ENCODE peak calls at places on chromosome 15, in ten cellular contexts. L, W, F, A, P, Q, N, D, U and M are unnamed samples.

GRCh38 chr15:95699578-95699977 is 630.9 kb upstream of the NR2F2 start:
- DNase-seq in L (no peak), W (no peak), F (no peak), A (no peak), P (no peak), Q (no peak), N (no peak), D (no peak), U (no peak), M (no peak)

GRCh38 chr15:87981969-87982368 is 274.6 kb downstream of the NTRK3 start:
- DNase-seq in L (no peak), W (no peak), F (no peak), A (no peak), P (no peak), Q (no peak), N (no peak), D (no peak), U (no peak), M (no peak)

GRCh38 chr15:98906712-98907083 is 100.9 kb downstream of the PGPEP1L start:
- DNase-seq in L (peak), W (no peak), F (no peak), A (no peak), P (no peak), Q (no peak), N (no peak), D (no peak), U (no peak), M (no peak)

GRCh38 chr15:25931846-25932245 is 68.7 kb upstream of the ATP10A start:
- DNase-seq in L (no peak), W (no peak), F (no peak), A (no peak), P (no peak), Q (no peak), N (no peak), D (no peak), U (no peak), M (no peak)

GRCh38 chr15:75577401-75578205 is 1.5 kb downstream of the PTPN9 start:
- DNase-seq in L (no peak), W (peak), F (no peak), A (peak), P (peak), Q (no peak), N (no peak), D (no peak), U (no peak), M (no peak)

GRCh38 chr15:70741677-70742293 is 21.6 kb downstream of the UACA start:
- DNase-seq in L (peak), W (peak), F (no peak), A (no peak), P (no peak), Q (no peak), N (no peak), D (no peak), U (no peak), M (no peak)

GRCh38 chr15:95684693-95685115 is 645.8 kb upstream of the NR2F2 start:
- DNase-seq in L (peak), W (peak), F (no peak), A (no peak), P (no peak), Q (no peak), N (no peak), D (no peak), U (no peak), M (no peak)

GRCh38 chr15:26148461-26148860 is 285.3 kb upstream of the ATP10A start:
- DNase-seq in L (no peak), W (no peak), F (no peak), A (peak), P (no peak), Q (no peak), N (no peak), D (no peak), U (no peak), M (no peak)

GRCh38 chr15:26455828-26456227 is 317.0 kb downstream of the GABRB3 start:
- DNase-seq in L (no peak), W (no peak), F (no peak), A (no peak), P (no peak), Q (no peak), N (no peak), D (no peak), U (no peak), M (no peak)

GRCh38 chr15:45454825-45455224 is 67.7 kb downstream of the SLC30A4 start:
- DNase-seq in L (peak), W (peak), F (peak), A (no peak), P (peak), Q (peak), N (no peak), D (peak), U (peak), M (peak)

GRCh38 chr15:65655026-65655425 is 33.3 kb downstream of the SLC24A1 start:
- DNase-seq in L (peak), W (peak), F (no peak), A (no peak), P (no peak), Q (no peak), N (no peak), D (no peak), U (no peak), M (no peak)

GRCh38 chr15:23035964-23036566 is 3.3 kb downstream of the TUBGCP5 start:
- DNase-seq in L (peak), W (peak), F (peak), A (peak), P (peak), Q (peak), N (no peak), D (no peak), U (peak), M (no peak)

GRCh38 chr15:33729648-33730047 is 238.6 kb upstream of the CHRM5 start:
- DNase-seq in L (peak), W (peak), F (no peak), A (no peak), P (no peak), Q (no peak), N (no peak), D (no peak), U (no peak), M (no peak)

GRCh38 chr15:49255966-49256759 is 86.1 kb downstream of the GALK2 start:
- DNase-seq in L (peak), W (no peak), F (no peak), A (no peak), P (no peak), Q (no peak), N (no peak), D (no peak), U (no peak), M (no peak)

GRCh38 chr15:62186578-62186977 is 21.5 kb upstream of the C2CD4B start:
- DNase-seq in L (no peak), W (no peak), F (no peak), A (no peak), P (no peak), Q (no peak), N (no peak), D (no peak), U (no peak), M (no peak)

GRCh38 chr15:63381301-63382192 is at the start of gene CA12:
- DNase-seq in L (no peak), W (peak), F (no peak), A (peak), P (no peak), Q (no peak), N (no peak), D (no peak), U (no peak), M (peak)

GRCh38 chr15:88785217-88785616 is 18.0 kb upstream of the ACAN start:
- DNase-seq in L (no peak), W (no peak), F (no peak), A (no peak), P (no peak), Q (no peak), N (no peak), D (no peak), U (no peak), M (no peak)

GRCh38 chr15:89088605-89089315 is 504 bp downstream of the ABHD2 start:
- DNase-seq in L (no peak), W (peak), F (no peak), A (no peak), P (no peak), Q (no peak), N (no peak), D (peak), U (peak), M (peak)

GRCh38 chr15:38130739-38131498 is 121.7 kb upstream of the SPRED1 start:
- DNase-seq in L (peak), W (peak), F (no peak), A (peak), P (no peak), Q (no peak), N (peak), D (peak), U (no peak), M (peak)

GRCh38 chr15:36263666-36264065 is 315.8 kb upstream of the CDIN1 start:
- DNase-seq in L (no peak), W (no peak), F (no peak), A (no peak), P (no peak), Q (no peak), N (no peak), D (no peak), U (no peak), M (no peak)

GRCh38 chr15:66369773-66370651 is 13.5 kb upstream of the TIPIN start:
- DNase-seq in L (peak), W (peak), F (no peak), A (no peak), P (peak), Q (peak), N (no peak), D (no peak), U (no peak), M (no peak)

GRCh38 chr15:42593143-42593542 is 17.7 kb downstream of the STARD9 start:
- DNase-seq in L (no peak), W (peak), F (no peak), A (no peak), P (no peak), Q (no peak), N (no peak), D (peak), U (no peak), M (no peak)

GRCh38 chr15:22978691-22979068 is 1.5 kb downstream of the CYFIP1 start:
- DNase-seq in L (no peak), W (no peak), F (no peak), A (no peak), P (no peak), Q (no peak), N (no peak), D (peak), U (no peak), M (no peak)

GRCh38 chr15:71790081-71790480 is 20.3 kb upstream of the NR2E3 start:
- DNase-seq in L (no peak), W (peak), F (no peak), A (no peak), P (no peak), Q (no peak), N (no peak), D (peak), U (no peak), M (no peak)

GRCh38 chr15:23538657-23539056 is 26.8 kb upstream of the MKRN3 start:
- DNase-seq in L (no peak), W (no peak), F (no peak), A (no peak), P (no peak), Q (no peak), N (no peak), D (no peak), U (no peak), M (no peak)

GRCh38 chr15:80967451-80967850 is 22.2 kb downstream of the MESD start:
- DNase-seq in L (no peak), W (peak), F (no peak), A (no peak), P (no peak), Q (no peak), N (no peak), D (no peak), U (no peak), M (no peak)

GRCh38 chr15:35669457-35670045 is 123.6 kb upstream of the DPH6 start:
- DNase-seq in L (no peak), W (peak), F (no peak), A (no peak), P (no peak), Q (no peak), N (no peak), D (no peak), U (no peak), M (no peak)

GRCh38 chr15:38130200-38130567 is 122.5 kb upstream of the SPRED1 start:
- DNase-seq in L (no peak), W (no peak), F (no peak), A (no peak), P (no peak), Q (no peak), N (no peak), D (no peak), U (no peak), M (no peak)

GRCh38 chr15:34435658-34436057 is 1.9 kb downstream of the GOLGA8A start:
- DNase-seq in L (no peak), W (no peak), F (no peak), A (peak), P (no peak), Q (no peak), N (no peak), D (no peak), U (no peak), M (no peak)

GRCh38 chr15:65077291-65077980 is 890 bp downstream of the KBTBD13 start:
- DNase-seq in L (no peak), W (no peak), F (no peak), A (no peak), P (no peak), Q (no peak), N (no peak), D (no peak), U (no peak), M (no peak)

GRCh38 chr15:31814082-31814481 is 216.2 kb upstream of the CHRNA7 start:
- DNase-seq in L (no peak), W (no peak), F (no peak), A (no peak), P (no peak), Q (no peak), N (no peak), D (no peak), U (no peak), M (no peak)

GRCh38 chr15:40052604-40053003 is 13.6 kb upstream of the SRP14 start:
- DNase-seq in L (no peak), W (no peak), F (no peak), A (no peak), P (no peak), Q (no peak), N (no peak), D (no peak), U (no peak), M (no peak)

GRCh38 chr15:55334371-55334770 is 15.3 kb downstream of the PIGB start:
- DNase-seq in L (no peak), W (no peak), F (no peak), A (no peak), P (no peak), Q (no peak), N (no peak), D (no peak), U (no peak), M (no peak)